ENCODE peak calls at places on chromosome 17, in ten cellular contexts. M is GM12892, U is breast epithelium, F is NB4, E is adrenal gland, Y is body of pancreas, O is A549, Z is HCT116, S is stomach, G is IMR-90. T is an unnamed sample.

GRCh38 chr17:28871056-28871579 is 16.3 kb downstream of the ERAL1 start:
- DNase-seq in M (peak), U (no peak), F (no peak), E (no peak), Y (no peak), O (no peak), Z (no peak), S (no peak), G (no peak), T (no peak)

GRCh38 chr17:69474171-69474831 is 59.8 kb downstream of the MAP2K6 start:
- DNase-seq in M (no peak), U (no peak), F (no peak), E (no peak), Y (no peak), O (peak), Z (no peak), S (no peak), G (no peak), T (no peak)

GRCh38 chr17:31424944-31425582 is 33.6 kb downstream of the RAB11FIP4 start:
- DNase-seq in M (no peak), U (no peak), F (no peak), E (peak), Y (peak), O (no peak), Z (no peak), S (peak), G (peak), T (no peak)

GRCh38 chr17:11539637-11540036 is 58.6 kb upstream of the DNAH9 start:
- DNase-seq in M (no peak), U (no peak), F (no peak), E (no peak), Y (no peak), O (no peak), Z (no peak), S (no peak), G (no peak), T (no peak)

GRCh38 chr17:13594762-13595697 is 6.7 kb downstream of the HS3ST3A1 start:
- DNase-seq in M (peak), U (peak), F (peak), E (peak), Y (peak), O (peak), Z (peak), S (peak), G (peak), T (no peak)

GRCh38 chr17:4678448-4679026 is 25.4 kb downstream of the PELP1 start:
- DNase-seq in M (no peak), U (no peak), F (peak), E (no peak), Y (peak), O (peak), Z (peak), S (no peak), G (peak), T (peak)

GRCh38 chr17:33745047-33745783 is 452.1 kb upstream of the ASIC2 start:
- DNase-seq in M (no peak), U (no peak), F (no peak), E (no peak), Y (no peak), O (no peak), Z (no peak), S (no peak), G (no peak), T (no peak)

GRCh38 chr17:920190-920589 is 59.4 kb downstream of the NXN start:
- DNase-seq in M (no peak), U (no peak), F (no peak), E (no peak), Y (no peak), O (no peak), Z (no peak), S (no peak), G (no peak), T (no peak)

GRCh38 chr17:68972119-68972704 is 17.0 kb upstream of the ABCA8 start:
- DNase-seq in M (no peak), U (no peak), F (no peak), E (peak), Y (peak), O (peak), Z (peak), S (no peak), G (peak), T (peak)

GRCh38 chr17:70473049-70473448 is 303.7 kb downstream of the KCNJ2 start:
- DNase-seq in M (no peak), U (no peak), F (no peak), E (no peak), Y (no peak), O (no peak), Z (no peak), S (no peak), G (no peak), T (no peak)

GRCh38 chr17:73283841-73284282 is 22.2 kb upstream of the CPSF4L start:
- DNase-seq in M (no peak), U (no peak), F (peak), E (no peak), Y (no peak), O (no peak), Z (no peak), S (no peak), G (no peak), T (no peak)

GRCh38 chr17:676060-676745 is 38.4 kb downstream of the VPS53 start:
- DNase-seq in M (no peak), U (peak), F (no peak), E (peak), Y (no peak), O (no peak), Z (no peak), S (no peak), G (peak), T (no peak)

GRCh38 chr17:57468932-57469775 is 212.8 kb downstream of the MSI2 start:
- DNase-seq in M (no peak), U (no peak), F (no peak), E (peak), Y (no peak), O (no peak), Z (no peak), S (no peak), G (no peak), T (no peak)

GRCh38 chr17:79622201-79622601 is 11.3 kb upstream of the RBFOX3 start:
- DNase-seq in M (no peak), U (no peak), F (no peak), E (no peak), Y (no peak), O (no peak), Z (no peak), S (no peak), G (no peak), T (no peak)

GRCh38 chr17:39153541-39154111 is 2.2 kb upstream of the PLXDC1 start:
- DNase-seq in M (no peak), U (peak), F (peak), E (peak), Y (peak), O (peak), Z (peak), S (peak), G (peak), T (peak)

GRCh38 chr17:8109669-8110455 is 8.5 kb downstream of the ALOXE3 start:
- DNase-seq in M (peak), U (peak), F (peak), E (peak), Y (peak), O (peak), Z (no peak), S (peak), G (no peak), T (no peak)

GRCh38 chr17:79707931-79708891 is 22.5 kb upstream of the ENPP7 start:
- DNase-seq in M (peak), U (peak), F (peak), E (peak), Y (peak), O (peak), Z (peak), S (peak), G (peak), T (no peak)

GRCh38 chr17:72691601-72692000 is 400.9 kb downstream of the SLC39A11 start:
- DNase-seq in M (no peak), U (no peak), F (no peak), E (no peak), Y (no peak), O (peak), Z (no peak), S (no peak), G (peak), T (no peak)

GRCh38 chr17:79947351-79948031 is 88.2 kb downstream of the TBC1D16 start:
- DNase-seq in M (peak), U (peak), F (peak), E (no peak), Y (no peak), O (no peak), Z (no peak), S (no peak), G (peak), T (peak)

GRCh38 chr17:9860851-9861250 is 35.1 kb downstream of the GLP2R start:
- DNase-seq in M (no peak), U (no peak), F (peak), E (no peak), Y (no peak), O (no peak), Z (no peak), S (no peak), G (no peak), T (no peak)

GRCh38 chr17:51147641-51148040 is 5.7 kb upstream of the NME1 start:
- DNase-seq in M (no peak), U (no peak), F (no peak), E (peak), Y (no peak), O (no peak), Z (no peak), S (no peak), G (peak), T (no peak)

GRCh38 chr17:68733241-68734176 is 132.3 kb upstream of the FAM20A start:
- DNase-seq in M (no peak), U (no peak), F (no peak), E (peak), Y (peak), O (no peak), Z (no peak), S (peak), G (peak), T (no peak)

GRCh38 chr17:75417054-75417453 is 11.6 kb upstream of the GRB2 start:
- DNase-seq in M (no peak), U (no peak), F (no peak), E (peak), Y (no peak), O (no peak), Z (no peak), S (no peak), G (no peak), T (no peak)

GRCh38 chr17:4950075-4950756 is 703 bp upstream of the ENO3 start:
- DNase-seq in M (no peak), U (no peak), F (peak), E (peak), Y (peak), O (peak), Z (no peak), S (peak), G (no peak), T (no peak)

GRCh38 chr17:6104956-6105355 is 34.8 kb downstream of the WSCD1 start:
- DNase-seq in M (no peak), U (no peak), F (no peak), E (no peak), Y (no peak), O (no peak), Z (no peak), S (no peak), G (no peak), T (no peak)

GRCh38 chr17:60135951-60136666 is 13.7 kb upstream of the CA4 start:
- DNase-seq in M (no peak), U (no peak), F (peak), E (no peak), Y (no peak), O (no peak), Z (no peak), S (no peak), G (no peak), T (no peak)

GRCh38 chr17:54172654-54173316 is 350.1 kb downstream of the KIF2B start:
- DNase-seq in M (no peak), U (no peak), F (peak), E (peak), Y (peak), O (peak), Z (no peak), S (no peak), G (no peak), T (no peak)

GRCh38 chr17:6755281-6755680 is 565 bp upstream of the XAF1 start:
- DNase-seq in M (no peak), U (no peak), F (no peak), E (no peak), Y (peak), O (no peak), Z (no peak), S (no peak), G (no peak), T (no peak)

GRCh38 chr17:19270347-19270950 is 33.3 kb downstream of the EPN2 start:
- DNase-seq in M (no peak), U (no peak), F (no peak), E (no peak), Y (peak), O (no peak), Z (no peak), S (no peak), G (no peak), T (no peak)

GRCh38 chr17:16428098-16428882 is 12.9 kb downstream of the TRPV2 start:
- DNase-seq in M (peak), U (no peak), F (peak), E (peak), Y (peak), O (peak), Z (no peak), S (peak), G (peak), T (no peak)

GRCh38 chr17:61967729-61968128 is 39.9 kb upstream of the INTS2 start:
- DNase-seq in M (no peak), U (no peak), F (no peak), E (no peak), Y (no peak), O (no peak), Z (no peak), S (no peak), G (peak), T (no peak)

GRCh38 chr17:17227608-17228520 is 9.1 kb downstream of the FLCN start:
- DNase-seq in M (no peak), U (peak), F (no peak), E (peak), Y (peak), O (no peak), Z (no peak), S (peak), G (no peak), T (no peak)

GRCh38 chr17:4536259-4536741 is 18.9 kb downstream of the MYBBP1A start:
- DNase-seq in M (no peak), U (no peak), F (peak), E (no peak), Y (no peak), O (no peak), Z (no peak), S (no peak), G (no peak), T (no peak)

GRCh38 chr17:71283486-71283885 is 837.3 kb upstream of the SOX9 start:
- DNase-seq in M (no peak), U (no peak), F (no peak), E (no peak), Y (no peak), O (no peak), Z (no peak), S (no peak), G (no peak), T (no peak)

GRCh38 chr17:59786536-59787319 is 79.3 kb downstream of the VMP1 start:
- DNase-seq in M (peak), U (peak), F (peak), E (peak), Y (peak), O (peak), Z (peak), S (peak), G (peak), T (peak)

GRCh38 chr17:13352747-13353415 is 248.8 kb downstream of the HS3ST3A1 start:
- DNase-seq in M (no peak), U (no peak), F (no peak), E (no peak), Y (no peak), O (no peak), Z (no peak), S (no peak), G (no peak), T (no peak)

GRCh38 chr17:39926588-39927100 is 757 bp downstream of the ORMDL3 start:
- DNase-seq in M (peak), U (peak), F (peak), E (peak), Y (peak), O (no peak), Z (no peak), S (peak), G (no peak), T (no peak)

GRCh38 chr17:31533546-31534155 is 142.2 kb downstream of the RAB11FIP4 start:
- DNase-seq in M (no peak), U (no peak), F (peak), E (peak), Y (no peak), O (peak), Z (peak), S (peak), G (peak), T (peak)

GRCh38 chr17:39634384-39634871 is 2.5 kb upstream of the STARD3 start:
- DNase-seq in M (no peak), U (no peak), F (peak), E (peak), Y (no peak), O (peak), Z (no peak), S (no peak), G (peak), T (no peak)

GRCh38 chr17:38585056-38585804 is 20.5 kb downstream of the SRCIN1 start:
- DNase-seq in M (no peak), U (peak), F (peak), E (no peak), Y (no peak), O (peak), Z (no peak), S (no peak), G (no peak), T (peak)

GRCh38 chr17:47830991-47831933 is at the start of the genes LRRC46 and MRPL10:
- DNase-seq in M (peak), U (peak), F (peak), E (peak), Y (peak), O (peak), Z (peak), S (peak), G (peak), T (peak)
- TF ChIP-seq POLR2A in M (peak), U (peak), F (peak), E (peak), Y (peak), O (peak), Z (peak), S (peak), G (peak), T (peak)

GRCh38 chr17:81385320-81386111 is 9.7 kb upstream of the BAHCC1 start:
- DNase-seq in M (no peak), U (no peak), F (no peak), E (no peak), Y (no peak), O (no peak), Z (no peak), S (no peak), G (no peak), T (no peak)
- TF ChIP-seq POLR2A in M (no peak), U (no peak), F (no peak), E (no peak), Y (no peak), O (no peak), Z (no peak), S (no peak), G (no peak), T (no peak)

DNA sequence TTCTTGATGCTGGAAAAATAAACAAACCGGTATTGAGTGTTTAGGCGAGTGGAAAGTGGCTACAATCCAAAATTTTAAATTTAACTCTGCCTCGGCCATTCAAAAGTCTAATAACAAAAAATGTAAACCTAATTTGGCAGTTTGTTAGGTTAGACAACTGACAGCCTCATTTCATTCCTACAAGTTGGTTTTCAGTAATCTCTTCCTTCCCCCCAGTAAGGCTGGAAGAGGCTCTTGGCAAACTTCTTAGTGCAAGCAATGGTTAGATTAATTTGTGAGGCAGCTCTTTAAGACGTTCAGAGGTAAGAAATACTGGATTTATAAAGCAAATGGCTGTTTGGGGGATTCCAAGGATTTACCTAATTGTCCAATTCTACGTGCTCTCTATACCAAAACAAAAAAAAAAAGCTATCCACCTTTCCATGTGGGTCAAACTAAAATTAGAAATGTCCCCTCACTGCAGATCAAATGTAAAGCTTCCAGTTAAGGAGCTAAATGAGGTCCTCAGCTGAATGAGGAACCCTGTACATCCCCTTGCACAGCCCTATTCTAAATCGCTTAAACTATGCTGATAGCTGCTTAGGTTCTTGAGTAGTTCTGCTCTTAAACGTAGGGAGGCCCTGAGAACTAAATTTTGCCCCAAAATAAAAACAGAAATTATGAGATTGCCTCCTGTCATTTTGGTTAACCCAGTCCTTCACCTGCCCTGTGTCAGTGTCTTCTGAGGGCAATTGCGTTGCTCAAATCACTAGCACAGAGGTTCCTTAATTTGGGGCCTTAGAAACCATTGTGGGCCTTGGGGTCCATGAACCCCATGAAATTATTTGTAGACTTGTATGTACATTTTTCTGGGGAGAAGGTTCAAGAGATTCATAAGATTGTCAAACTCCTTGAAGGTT is 2.9 kb downstream of the HEXIM1 start:
- DNase-seq in M (no peak), U (no peak), F (peak), E (no peak), Y (no peak), O (no peak), Z (no peak), S (no peak), G (no peak), T (no peak)
- TF ChIP-seq POLR2A in M (no peak), U (no peak), F (no peak), E (no peak), Y (no peak), O (no peak), Z (no peak), S (no peak), G (no peak), T (no peak)

DNA sequence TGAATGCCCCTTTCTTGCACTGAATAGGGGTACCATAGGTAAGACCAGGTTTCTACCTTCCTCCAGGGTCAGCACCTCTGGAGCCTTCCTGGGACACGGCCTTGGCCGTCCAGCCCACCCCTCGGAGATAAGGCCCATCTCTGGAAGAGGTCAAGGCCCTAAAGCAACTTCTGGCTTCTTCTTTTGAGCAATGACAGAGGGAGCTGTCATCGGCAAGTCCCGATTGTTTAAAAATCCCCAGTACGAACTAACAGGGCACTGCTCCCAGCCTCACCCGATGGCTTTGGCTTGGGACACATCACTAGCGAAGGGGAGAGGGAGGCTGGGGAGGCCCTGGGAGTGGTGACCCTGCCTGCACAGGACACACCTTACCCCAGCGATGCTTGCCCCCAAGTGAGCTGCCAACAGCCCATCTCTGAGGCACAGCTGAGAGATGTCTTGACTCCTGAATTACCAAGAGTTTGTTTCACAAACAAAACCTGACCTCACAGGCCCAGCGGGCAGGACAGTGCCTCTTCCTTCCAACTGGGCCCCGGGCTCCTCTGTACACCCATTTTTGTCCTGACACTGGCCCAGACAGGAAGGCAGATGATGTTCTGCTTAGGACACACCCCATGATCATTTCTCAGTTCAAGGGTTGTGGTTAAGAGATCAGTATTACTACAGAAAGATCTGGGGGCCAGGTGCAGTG is 4.8 kb downstream of the SYNGR2 start:
- DNase-seq in M (peak), U (no peak), F (no peak), E (no peak), Y (no peak), O (no peak), Z (no peak), S (no peak), G (no peak), T (no peak)
- TF ChIP-seq POLR2A in M (peak), U (no peak), F (no peak), E (no peak), Y (no peak), O (no peak), Z (no peak), S (no peak), G (no peak), T (no peak)

GRCh38 chr17:42680331-42680808 is 1.3 kb downstream of the CCR10 start:
- DNase-seq in M (no peak), U (no peak), F (peak), E (no peak), Y (peak), O (peak), Z (no peak), S (no peak), G (peak), T (no peak)
- TF ChIP-seq POLR2A in M (no peak), U (no peak), F (no peak), E (no peak), Y (no peak), O (no peak), Z (no peak), S (no peak), G (no peak), T (no peak)

GRCh38 chr17:3004925-3005324 is 58.5 kb downstream of the OR1D5 start:
- DNase-seq in M (no peak), U (peak), F (no peak), E (no peak), Y (peak), O (no peak), Z (no peak), S (no peak), G (no peak), T (no peak)
- TF ChIP-seq POLR2A in M (no peak), U (no peak), F (no peak), E (no peak), Y (no peak), O (no peak), Z (no peak), S (no peak), G (no peak), T (no peak)

GRCh38 chr17:44502598-44503079 is 567 bp downstream of the GPATCH8 start:
- DNase-seq in M (no peak), U (no peak), F (peak), E (no peak), Y (no peak), O (peak), Z (no peak), S (peak), G (peak), T (no peak)
- TF ChIP-seq POLR2A in M (no peak), U (no peak), F (no peak), E (no peak), Y (no peak), O (no peak), Z (no peak), S (no peak), G (no peak), T (no peak)

GRCh38 chr17:76732734-76733617 is 4.2 kb downstream of the SRSF2 start:
- DNase-seq in M (no peak), U (no peak), F (peak), E (peak), Y (no peak), O (no peak), Z (no peak), S (no peak), G (no peak), T (no peak)
- TF ChIP-seq POLR2A in M (peak), U (no peak), F (no peak), E (no peak), Y (no peak), O (no peak), Z (no peak), S (no peak), G (no peak), T (no peak)

T was measured in H54.